ENCODE peak calls at places on chromosomes 12 and 14, in ten cellular contexts. One of them, this sample, is unnamed.

GRCh38 chr12:1691123-1692007 is 495 bp downstream of the ADIPOR2 start:
- DNase-seq in tibial artery: peak; percentile 26
- DNase-seq in DMS153: no peak
- DNase-seq in EL: peak; percentile 43
- DNase-seq in heart left ventricle: peak; percentile 65
- DNase-seq in HTR-8/SVneo: peak; percentile 51
- DNase-seq in AG04450: no peak
- DNase-seq in SW 1271: peak; percentile 57
- DNase-seq in aorta: no peak
- DNase-seq in activated CD8-positive, alpha-beta memory T cell treated with anti-CD3 and anti-CD28 coated beads for 1 hour: peak; percentile 14
- DNase-seq in this sample: no peak

GRCh38 chr12:119659289-119659897 is 8.5 kb upstream of the PRKAB1 start:
- DNase-seq in tibial artery: no peak
- DNase-seq in DMS153: no peak
- DNase-seq in EL: peak; percentile 21
- DNase-seq in heart left ventricle: no peak
- DNase-seq in HTR-8/SVneo: peak; percentile 33
- DNase-seq in AG04450: no peak
- DNase-seq in SW 1271: peak; percentile 37
- DNase-seq in aorta: no peak
- DNase-seq in activated CD8-positive, alpha-beta memory T cell treated with anti-CD3 and anti-CD28 coated beads for 1 hour: peak; percentile 8
- DNase-seq in this sample: no peak

GRCh38 chr12:52242442-52243263 is 9.6 kb downstream of the KRT7 start:
- DNase-seq in tibial artery: no peak
- DNase-seq in DMS153: no peak
- DNase-seq in EL: no peak
- DNase-seq in heart left ventricle: no peak
- DNase-seq in HTR-8/SVneo: no peak
- DNase-seq in AG04450: no peak
- DNase-seq in SW 1271: no peak
- DNase-seq in aorta: no peak
- DNase-seq in activated CD8-positive, alpha-beta memory T cell treated with anti-CD3 and anti-CD28 coated beads for 1 hour: no peak
- DNase-seq in this sample: no peak

GRCh38 chr12:79358716-79359341 is 331.9 kb downstream of the PAWR start:
- DNase-seq in tibial artery: no peak
- DNase-seq in DMS153: no peak
- DNase-seq in EL: no peak
- DNase-seq in heart left ventricle: no peak
- DNase-seq in HTR-8/SVneo: no peak
- DNase-seq in AG04450: no peak
- DNase-seq in SW 1271: no peak
- DNase-seq in aorta: no peak
- DNase-seq in activated CD8-positive, alpha-beta memory T cell treated with anti-CD3 and anti-CD28 coated beads for 1 hour: no peak
- DNase-seq in this sample: no peak

GRCh38 chr12:31362115-31362758 is 36.3 kb upstream of the SINHCAF start:
- DNase-seq in tibial artery: no peak
- DNase-seq in DMS153: peak; percentile 78
- DNase-seq in EL: no peak
- DNase-seq in heart left ventricle: no peak
- DNase-seq in HTR-8/SVneo: no peak
- DNase-seq in AG04450: no peak
- DNase-seq in SW 1271: no peak
- DNase-seq in aorta: no peak
- DNase-seq in activated CD8-positive, alpha-beta memory T cell treated with anti-CD3 and anti-CD28 coated beads for 1 hour: no peak
- DNase-seq in this sample: no peak

GRCh38 chr12:128727461-128727860 is 96.3 kb downstream of the SLC15A4 start:
- DNase-seq in tibial artery: no peak
- DNase-seq in DMS153: no peak
- DNase-seq in EL: no peak
- DNase-seq in heart left ventricle: no peak
- DNase-seq in HTR-8/SVneo: no peak
- DNase-seq in AG04450: no peak
- DNase-seq in SW 1271: no peak
- DNase-seq in aorta: no peak
- DNase-seq in activated CD8-positive, alpha-beta memory T cell treated with anti-CD3 and anti-CD28 coated beads for 1 hour: no peak
- DNase-seq in this sample: peak; percentile 72

GRCh38 chr14:23551266-23552028 is at the start of gene ZFHX2:
- DNase-seq in tibial artery: peak; percentile 74
- DNase-seq in DMS153: peak; percentile 85
- DNase-seq in EL: peak; percentile 78
- DNase-seq in heart left ventricle: peak; percentile 87
- DNase-seq in HTR-8/SVneo: peak; percentile 67
- DNase-seq in AG04450: no peak
- DNase-seq in SW 1271: peak; percentile 73
- DNase-seq in aorta: peak; percentile 81
- DNase-seq in activated CD8-positive, alpha-beta memory T cell treated with anti-CD3 and anti-CD28 coated beads for 1 hour: peak; percentile 67
- DNase-seq in this sample: peak; percentile 19

GRCh38 chr12:47797432-47797831 is 22.3 kb downstream of the HDAC7 start:
- DNase-seq in tibial artery: no peak
- DNase-seq in DMS153: no peak
- DNase-seq in EL: no peak
- DNase-seq in heart left ventricle: no peak
- DNase-seq in HTR-8/SVneo: no peak
- DNase-seq in AG04450: no peak
- DNase-seq in SW 1271: no peak
- DNase-seq in aorta: no peak
- DNase-seq in activated CD8-positive, alpha-beta memory T cell treated with anti-CD3 and anti-CD28 coated beads for 1 hour: no peak
- DNase-seq in this sample: no peak

GRCh38 chr14:37237735-37238200 is 40.0 kb downstream of the MIPOL1 start:
- DNase-seq in tibial artery: no peak
- DNase-seq in DMS153: no peak
- DNase-seq in EL: no peak
- DNase-seq in heart left ventricle: no peak
- DNase-seq in HTR-8/SVneo: no peak
- DNase-seq in AG04450: no peak
- DNase-seq in SW 1271: no peak
- DNase-seq in aorta: no peak
- DNase-seq in activated CD8-positive, alpha-beta memory T cell treated with anti-CD3 and anti-CD28 coated beads for 1 hour: no peak
- DNase-seq in this sample: no peak

GRCh38 chr12:110913119-110914056 is 7.0 kb downstream of the MYL2 start:
- DNase-seq in tibial artery: no peak
- DNase-seq in DMS153: no peak
- DNase-seq in EL: no peak
- DNase-seq in heart left ventricle: peak; percentile 13
- DNase-seq in HTR-8/SVneo: no peak
- DNase-seq in AG04450: no peak
- DNase-seq in SW 1271: no peak
- DNase-seq in aorta: no peak
- DNase-seq in activated CD8-positive, alpha-beta memory T cell treated with anti-CD3 and anti-CD28 coated beads for 1 hour: no peak
- DNase-seq in this sample: no peak

GRCh38 chr12:31005256-31005943 is 68.3 kb upstream of the DDX11 start:
- DNase-seq in tibial artery: no peak
- DNase-seq in DMS153: no peak
- DNase-seq in EL: no peak
- DNase-seq in heart left ventricle: no peak
- DNase-seq in HTR-8/SVneo: no peak
- DNase-seq in AG04450: no peak
- DNase-seq in SW 1271: no peak
- DNase-seq in aorta: no peak
- DNase-seq in activated CD8-positive, alpha-beta memory T cell treated with anti-CD3 and anti-CD28 coated beads for 1 hour: no peak
- DNase-seq in this sample: no peak

GRCh38 chr14:105474478-105475268 is at the start of gene CRIP2:
- DNase-seq in tibial artery: no peak
- DNase-seq in DMS153: no peak
- DNase-seq in EL: peak; percentile 36
- DNase-seq in heart left ventricle: peak; percentile 82
- DNase-seq in HTR-8/SVneo: peak; percentile 57
- DNase-seq in AG04450: no peak
- DNase-seq in SW 1271: no peak
- DNase-seq in aorta: peak; percentile 68
- DNase-seq in activated CD8-positive, alpha-beta memory T cell treated with anti-CD3 and anti-CD28 coated beads for 1 hour: no peak
- DNase-seq in this sample: no peak

GRCh38 chr12:120012067-120012621 is 23.1 kb downstream of the BICDL1 start:
- DNase-seq in tibial artery: no peak
- DNase-seq in DMS153: no peak
- DNase-seq in EL: peak; percentile 6
- DNase-seq in heart left ventricle: no peak
- DNase-seq in HTR-8/SVneo: no peak
- DNase-seq in AG04450: no peak
- DNase-seq in SW 1271: peak; percentile 40
- DNase-seq in aorta: no peak
- DNase-seq in activated CD8-positive, alpha-beta memory T cell treated with anti-CD3 and anti-CD28 coated beads for 1 hour: peak; percentile 43
- DNase-seq in this sample: no peak

GRCh38 chr14:31172084-31172483 is 35.5 kb downstream of the HECTD1 start:
- DNase-seq in tibial artery: no peak
- DNase-seq in DMS153: no peak
- DNase-seq in EL: peak; percentile 33
- DNase-seq in heart left ventricle: no peak
- DNase-seq in HTR-8/SVneo: no peak
- DNase-seq in AG04450: no peak
- DNase-seq in SW 1271: no peak
- DNase-seq in aorta: no peak
- DNase-seq in activated CD8-positive, alpha-beta memory T cell treated with anti-CD3 and anti-CD28 coated beads for 1 hour: no peak
- DNase-seq in this sample: no peak

GRCh38 chr12:78183854-78184253 is 353.2 kb downstream of the NAV3 start:
- DNase-seq in tibial artery: no peak
- DNase-seq in DMS153: no peak
- DNase-seq in EL: no peak
- DNase-seq in heart left ventricle: no peak
- DNase-seq in HTR-8/SVneo: no peak
- DNase-seq in AG04450: no peak
- DNase-seq in SW 1271: peak; percentile 4
- DNase-seq in aorta: no peak
- DNase-seq in activated CD8-positive, alpha-beta memory T cell treated with anti-CD3 and anti-CD28 coated beads for 1 hour: no peak
- DNase-seq in this sample: no peak

GRCh38 chr14:90757452-90757851 is 58.8 kb downstream of the TTC7B start:
- DNase-seq in tibial artery: no peak
- DNase-seq in DMS153: no peak
- DNase-seq in EL: no peak
- DNase-seq in heart left ventricle: no peak
- DNase-seq in HTR-8/SVneo: no peak
- DNase-seq in AG04450: no peak
- DNase-seq in SW 1271: no peak
- DNase-seq in aorta: no peak
- DNase-seq in activated CD8-positive, alpha-beta memory T cell treated with anti-CD3 and anti-CD28 coated beads for 1 hour: no peak
- DNase-seq in this sample: no peak

GRCh38 chr14:89256951-89257350 is 160.1 kb downstream of the FOXN3 start:
- DNase-seq in tibial artery: no peak
- DNase-seq in DMS153: no peak
- DNase-seq in EL: no peak
- DNase-seq in heart left ventricle: no peak
- DNase-seq in HTR-8/SVneo: no peak
- DNase-seq in AG04450: no peak
- DNase-seq in SW 1271: no peak
- DNase-seq in aorta: no peak
- DNase-seq in activated CD8-positive, alpha-beta memory T cell treated with anti-CD3 and anti-CD28 coated beads for 1 hour: no peak
- DNase-seq in this sample: no peak

GRCh38 chr12:6343518-6343917 is 1.6 kb upstream of the TNFRSF1A start:
- DNase-seq in tibial artery: no peak
- DNase-seq in DMS153: no peak
- DNase-seq in EL: no peak
- DNase-seq in heart left ventricle: no peak
- DNase-seq in HTR-8/SVneo: no peak
- DNase-seq in AG04450: no peak
- DNase-seq in SW 1271: no peak
- DNase-seq in aorta: peak; percentile 58
- DNase-seq in activated CD8-positive, alpha-beta memory T cell treated with anti-CD3 and anti-CD28 coated beads for 1 hour: no peak
- DNase-seq in this sample: no peak

GRCh38 chr12:1948883-1949282 is 30.4 kb upstream of the CACNA2D4 start:
- DNase-seq in tibial artery: no peak
- DNase-seq in DMS153: no peak
- DNase-seq in EL: no peak
- DNase-seq in heart left ventricle: no peak
- DNase-seq in HTR-8/SVneo: no peak
- DNase-seq in AG04450: no peak
- DNase-seq in SW 1271: no peak
- DNase-seq in aorta: no peak
- DNase-seq in activated CD8-positive, alpha-beta memory T cell treated with anti-CD3 and anti-CD28 coated beads for 1 hour: no peak
- DNase-seq in this sample: no peak

GRCh38 chr14:23538785-23539184 is 12.8 kb downstream of the ZFHX2 start:
- DNase-seq in tibial artery: no peak
- DNase-seq in DMS153: peak; percentile 24
- DNase-seq in EL: peak; percentile 25
- DNase-seq in heart left ventricle: no peak
- DNase-seq in HTR-8/SVneo: no peak
- DNase-seq in AG04450: no peak
- DNase-seq in SW 1271: no peak
- DNase-seq in aorta: no peak
- DNase-seq in activated CD8-positive, alpha-beta memory T cell treated with anti-CD3 and anti-CD28 coated beads for 1 hour: no peak
- DNase-seq in this sample: no peak

This sample was measured in epithelial cell of proximal tubule.